ENCODE peak calls at places on chromosomes 7 and 10, in four cellular contexts. K is B cell, U is HFF-Myc, O is glutamatergic neuron. H is an unnamed sample.

GRCh38 chr7:28755255-28755654 is 202.9 kb downstream of the TRIL start:
- DNase-seq in K (no peak), U (no peak), O (no peak), H (no peak)

GRCh38 chr10:132544744-132545658 is 7.4 kb downstream of the INPP5A start:
- DNase-seq in K (peak), O (no peak), U (no peak), H (peak)

GRCh38 chr10:97780991-97781540 is 9.3 kb upstream of the SFRP5 start:
- DNase-seq in U (no peak), K (no peak), O (no peak), H (no peak)

GRCh38 chr10:61835069-61835908 is 66.2 kb upstream of the ARID5B start:
- DNase-seq in U (peak), K (peak), O (no peak), H (no peak)

GRCh38 chr7:85587777-85588176 is 400.9 kb upstream of the SEMA3D start:
- DNase-seq in O (no peak), U (no peak), K (no peak), H (no peak)

GRCh38 chr7:128919881-128920789 is 9.6 kb upstream of the KCP start:
- DNase-seq in O (no peak), U (no peak), K (no peak), H (no peak)

GRCh38 chr10:79054203-79055099 is 14.3 kb upstream of the ZMIZ1 start:
- DNase-seq in U (no peak), K (no peak), O (peak), H (peak)

GRCh38 chr10:129274928-129275474 is 192.0 kb upstream of the MGMT start:
- DNase-seq in U (no peak), O (peak), K (no peak), H (peak)

GRCh38 chr7:64494912-64495461 is 67.9 kb downstream of the ZNF680 start:
- DNase-seq in O (peak), U (no peak), K (no peak), H (no peak)

GRCh38 chr7:21076054-21076453 is 289.4 kb upstream of the SP8 start:
- DNase-seq in O (no peak), U (no peak), K (no peak), H (no peak)

GRCh38 chr10:44995914-44996633 is 4.6 kb upstream of the ZNF22 start:
- DNase-seq in U (no peak), K (no peak), O (no peak), H (no peak)

GRCh38 chr10:111139567-111139966 is 62.7 kb downstream of the ADRA2A start:
- DNase-seq in K (no peak), U (no peak), O (no peak), H (no peak)

GRCh38 chr7:289756-290553 is at the start of gene FOXL3:
- DNase-seq in K (no peak), U (no peak), O (no peak), H (no peak)

GRCh38 chr7:102927303-102927933 is 14.6 kb downstream of the LRRC17 start:
- DNase-seq in U (no peak), K (no peak), O (no peak), H (no peak)

GRCh38 chr7:778968-779451 is 51.9 kb upstream of the PRKAR1B start:
- DNase-seq in O (no peak), K (no peak), U (no peak), H (no peak)

GRCh38 chr7:80330434-80330833 is 181.4 kb downstream of the GNAT3 start:
- DNase-seq in K (no peak), U (no peak), O (no peak), H (no peak)

GRCh38 chr7:31986878-31987518 is 83.2 kb downstream of the PDE1C start:
- DNase-seq in O (no peak), K (no peak), U (no peak), H (no peak)

GRCh38 chr7:3141326-3141725 is 97.7 kb upstream of the CARD11 start:
- DNase-seq in O (no peak), K (no peak), U (no peak), H (no peak)

GRCh38 chr10:3467052-3467906 is 294.7 kb upstream of the PITRM1 start:
- DNase-seq in O (no peak), K (no peak), U (peak), H (no peak)

GRCh38 chr7:133367561-133367960 is 114.7 kb downstream of the EXOC4 start:
- DNase-seq in U (no peak), K (no peak), O (no peak), H (no peak)

GRCh38 chr10:89090760-89091455 is 100.3 kb downstream of the FAS start:
- DNase-seq in O (no peak), K (no peak), U (no peak), H (no peak)

GRCh38 chr10:113135025-113135424 is 185.0 kb downstream of the TCF7L2 start:
- DNase-seq in O (no peak), U (no peak), K (no peak), H (no peak)

GRCh38 chr10:113140612-113141011 is 190.6 kb downstream of the TCF7L2 start:
- DNase-seq in U (no peak), O (no peak), K (no peak), H (no peak)

GRCh38 chr10:113142601-113143000 is 192.6 kb downstream of the TCF7L2 start:
- DNase-seq in U (no peak), K (no peak), O (no peak), H (no peak)

GRCh38 chr10:113138937-113139585 is 189.0 kb downstream of the TCF7L2 start:
- DNase-seq in K (no peak), O (no peak), U (no peak), H (no peak)

DNA sequence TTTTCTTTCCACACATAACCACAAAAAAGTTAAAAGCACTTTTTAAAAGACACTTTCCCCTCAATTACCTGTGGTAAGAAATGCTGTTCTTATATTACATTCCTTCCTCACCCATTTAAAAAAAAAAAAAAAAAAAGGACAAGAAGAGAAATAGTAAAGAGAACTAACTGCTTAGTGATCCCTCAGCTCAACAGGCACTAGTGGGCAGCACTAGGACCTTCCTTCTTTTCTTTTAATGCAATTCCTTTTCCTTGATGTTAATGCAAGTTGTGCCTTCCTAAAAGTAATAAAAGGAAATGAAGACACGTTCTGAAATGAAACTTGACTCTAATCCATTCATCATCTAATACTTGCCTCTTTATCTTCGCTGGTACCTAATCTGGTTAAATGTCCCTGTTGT is 189.6 kb downstream of the TCF7L2 start:
- DNase-seq in U (no peak), K (no peak), O (no peak), H (no peak)
- TF ChIP-seq CTCF in U (peak), K (no peak), O (no peak), H (no peak)

GRCh38 chr10:6678211-6678803 is 98.2 kb upstream of the PRKCQ start:
- DNase-seq in U (no peak), K (peak), O (peak), H (peak)
- TF ChIP-seq CTCF in U (peak), K (peak), O (peak), H (peak)

DNA sequence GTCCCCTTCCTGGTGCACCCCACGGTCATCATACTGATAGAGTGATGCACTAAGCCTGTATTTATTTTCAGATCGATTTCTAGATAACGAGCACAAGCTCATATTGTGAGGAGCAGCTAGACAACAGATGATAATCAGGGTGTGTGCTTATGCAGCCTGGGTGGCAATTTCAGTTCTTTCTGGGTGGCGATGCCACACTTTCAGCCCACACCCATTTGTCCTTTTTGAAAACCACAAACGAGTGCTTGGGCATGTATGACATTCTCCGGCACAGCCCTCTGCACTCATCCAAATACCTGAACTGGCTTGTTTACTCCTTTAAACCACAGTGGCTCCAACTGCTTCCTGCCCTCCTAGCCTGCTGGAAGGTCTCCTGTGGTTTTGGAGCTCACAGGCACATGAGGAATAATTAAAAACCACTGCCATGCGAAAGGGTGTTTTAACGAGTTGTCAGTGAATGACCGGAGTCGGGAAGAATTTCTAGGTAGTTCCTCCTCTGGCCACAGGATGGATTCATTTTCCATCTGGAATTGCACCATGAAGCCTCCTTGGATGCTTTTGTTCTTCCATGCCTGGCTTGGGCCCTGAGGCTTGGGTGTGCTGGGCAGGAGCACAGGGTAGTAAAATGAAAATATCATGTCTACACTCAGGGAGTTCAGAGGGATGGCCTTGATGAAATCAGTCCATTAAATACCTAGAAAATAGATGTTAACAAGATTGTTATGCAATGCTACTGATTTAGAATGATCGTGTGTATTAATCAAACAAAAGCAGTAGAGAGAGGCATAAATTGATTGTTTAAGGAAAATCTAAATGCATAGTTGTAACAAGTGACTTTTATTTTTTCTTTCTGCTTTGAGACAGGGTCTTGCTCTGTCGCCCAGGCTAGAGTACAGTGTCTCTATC is 52.4 kb upstream of the ITGB1 start:
- DNase-seq in O (no peak), U (peak), K (no peak), H (peak)
- TF ChIP-seq CTCF in O (peak), U (peak), K (no peak), H (no peak)

GRCh38 chr10:119355930-119356329 is 148.6 kb downstream of the GRK5 start:
- DNase-seq in K (no peak), U (no peak), O (no peak), H (no peak)
- TF ChIP-seq CTCF in K (peak), U (peak), O (peak), H (peak)

GRCh38 chr7:107258737-107259136 is 89.9 kb downstream of the HBP1 start:
- DNase-seq in K (no peak), U (no peak), O (no peak), H (no peak)

GRCh38 chr7:107251963-107252362 is 83.2 kb downstream of the HBP1 start:
- DNase-seq in U (no peak), K (no peak), O (no peak), H (no peak)

GRCh38 chr7:107254398-107254985 is 85.7 kb downstream of the HBP1 start:
- DNase-seq in U (no peak), O (no peak), K (no peak), H (no peak)

GRCh38 chr7:107253599-107253998 is 84.8 kb downstream of the HBP1 start:
- DNase-seq in O (no peak), K (no peak), U (no peak), H (no peak)

GRCh38 chr7:107255602-107256001 is 86.8 kb downstream of the HBP1 start:
- DNase-seq in K (no peak), O (no peak), U (no peak), H (no peak)
- TF ChIP-seq CTCF in K (no peak), O (no peak), U (no peak), H (no peak)

GRCh38 chr10:21385996-21386620 is 139.4 kb downstream of the SKIDA1 start:
- DNase-seq in K (no peak), O (no peak), U (no peak), H (no peak)
- TF ChIP-seq CTCF in K (no peak), O (no peak), U (no peak), H (no peak)

GRCh38 chr7:149849174-149849573 is 11.0 kb downstream of the ZNF862 start:
- DNase-seq in U (no peak), K (no peak), O (no peak), H (no peak)
- TF ChIP-seq CTCF in U (peak), K (no peak), O (no peak), H (no peak)

GRCh38 chr10:128274938-128275337 is 148.7 kb upstream of the MKI67 start:
- DNase-seq in U (no peak), K (no peak), O (no peak), H (peak)
- TF ChIP-seq CTCF in U (no peak), K (no peak), O (no peak), H (no peak)